ENCODE peak calls at places on chromosome 15, in nine cellular contexts. One of them, this sample, is unnamed.
A peak's percentile ranks its signal among the peaks of the same experiment; 100 is the strongest.

GRCh38 chr15:47620960-47621681 is 96.2 kb upstream of the SEMA6D start:
- DNase-seq in CD4-positive, alpha-beta T cell: no peak
- DNase-seq in RWPE1: peak; percentile 75
- DNase-seq in H9: no peak
- DNase-seq in AG09309: no peak
- DNase-seq in neural crest cell: no peak
- DNase-seq in AG04449: no peak
- DNase-seq in spleen: no peak
- DNase-seq in tibial artery: no peak
- DNase-seq in this sample: no peak

GRCh38 chr15:53625962-53626845 is 133.3 kb downstream of the WDR72 start:
- DNase-seq in CD4-positive, alpha-beta T cell: no peak
- DNase-seq in RWPE1: no peak
- DNase-seq in H9: peak; percentile 39
- DNase-seq in AG09309: no peak
- DNase-seq in neural crest cell: no peak
- DNase-seq in AG04449: no peak
- DNase-seq in spleen: peak; percentile 59
- DNase-seq in tibial artery: no peak
- DNase-seq in this sample: no peak

GRCh38 chr15:29568840-29569532 is 253.3 kb downstream of the TJP1 start:
- DNase-seq in CD4-positive, alpha-beta T cell: no peak
- DNase-seq in RWPE1: peak; percentile 71
- DNase-seq in H9: peak; percentile 55
- DNase-seq in AG09309: no peak
- DNase-seq in neural crest cell: no peak
- DNase-seq in AG04449: no peak
- DNase-seq in spleen: no peak
- DNase-seq in tibial artery: no peak
- DNase-seq in this sample: no peak

GRCh38 chr15:57429098-57429497 is 52.8 kb downstream of the CGNL1 start:
- DNase-seq in CD4-positive, alpha-beta T cell: no peak
- DNase-seq in RWPE1: no peak
- DNase-seq in H9: no peak
- DNase-seq in AG09309: no peak
- DNase-seq in neural crest cell: no peak
- DNase-seq in AG04449: no peak
- DNase-seq in spleen: no peak
- DNase-seq in tibial artery: no peak
- DNase-seq in this sample: no peak

GRCh38 chr15:63145426-63145825 is 11.9 kb downstream of the RPS27L start:
- DNase-seq in CD4-positive, alpha-beta T cell: no peak
- DNase-seq in RWPE1: no peak
- DNase-seq in H9: no peak
- DNase-seq in AG09309: no peak
- DNase-seq in neural crest cell: no peak
- DNase-seq in AG04449: no peak
- DNase-seq in spleen: no peak
- DNase-seq in tibial artery: no peak
- DNase-seq in this sample: no peak

GRCh38 chr15:62099171-62099601 is 32.4 kb downstream of the C2CD4A start:
- DNase-seq in CD4-positive, alpha-beta T cell: no peak
- DNase-seq in RWPE1: no peak
- DNase-seq in H9: no peak
- DNase-seq in AG09309: no peak
- DNase-seq in neural crest cell: no peak
- DNase-seq in AG04449: no peak
- DNase-seq in spleen: no peak
- DNase-seq in tibial artery: no peak
- DNase-seq in this sample: no peak

GRCh38 chr15:100835626-100836025 is 44.0 kb upstream of the ALDH1A3 start:
- DNase-seq in CD4-positive, alpha-beta T cell: no peak
- DNase-seq in RWPE1: no peak
- DNase-seq in H9: no peak
- DNase-seq in AG09309: no peak
- DNase-seq in neural crest cell: no peak
- DNase-seq in AG04449: no peak
- DNase-seq in spleen: no peak
- DNase-seq in tibial artery: no peak
- DNase-seq in this sample: no peak

GRCh38 chr15:22933641-22934061 is 46.5 kb downstream of the CYFIP1 start:
- DNase-seq in CD4-positive, alpha-beta T cell: no peak
- DNase-seq in RWPE1: no peak
- DNase-seq in H9: no peak
- DNase-seq in AG09309: no peak
- DNase-seq in neural crest cell: no peak
- DNase-seq in AG04449: no peak
- DNase-seq in spleen: no peak
- DNase-seq in tibial artery: no peak
- DNase-seq in this sample: no peak

GRCh38 chr15:31483053-31483923 is 156.7 kb downstream of the KLF13 start:
- DNase-seq in CD4-positive, alpha-beta T cell: peak; percentile 65
- DNase-seq in RWPE1: no peak
- DNase-seq in H9: peak; percentile 36
- DNase-seq in AG09309: no peak
- DNase-seq in neural crest cell: no peak
- DNase-seq in AG04449: no peak
- DNase-seq in spleen: peak; percentile 78
- DNase-seq in tibial artery: peak; percentile 61
- DNase-seq in this sample: peak; percentile 64

GRCh38 chr15:85142324-85142723 is 160.7 kb downstream of the PDE8A start:
- DNase-seq in CD4-positive, alpha-beta T cell: no peak
- DNase-seq in RWPE1: peak; percentile 65
- DNase-seq in H9: no peak
- DNase-seq in AG09309: peak; percentile 5
- DNase-seq in neural crest cell: no peak
- DNase-seq in AG04449: no peak
- DNase-seq in spleen: no peak
- DNase-seq in tibial artery: no peak
- DNase-seq in this sample: no peak

GRCh38 chr15:99507732-99508571 is 57.8 kb upstream of the MEF2A start:
- DNase-seq in CD4-positive, alpha-beta T cell: no peak
- DNase-seq in RWPE1: no peak
- DNase-seq in H9: no peak
- DNase-seq in AG09309: no peak
- DNase-seq in neural crest cell: no peak
- DNase-seq in AG04449: no peak
- DNase-seq in spleen: peak; percentile 72
- DNase-seq in tibial artery: peak; percentile 77
- DNase-seq in this sample: no peak

GRCh38 chr15:51134416-51135199 is 39.9 kb upstream of the TNFAIP8L3 start:
- DNase-seq in CD4-positive, alpha-beta T cell: no peak
- DNase-seq in RWPE1: no peak
- DNase-seq in H9: no peak
- DNase-seq in AG09309: no peak
- DNase-seq in neural crest cell: no peak
- DNase-seq in AG04449: no peak
- DNase-seq in spleen: no peak
- DNase-seq in tibial artery: no peak
- DNase-seq in this sample: no peak

GRCh38 chr15:42065008-42065407 is 29.4 kb downstream of the PLA2G4D start:
- DNase-seq in CD4-positive, alpha-beta T cell: no peak
- DNase-seq in RWPE1: no peak
- DNase-seq in H9: no peak
- DNase-seq in AG09309: no peak
- DNase-seq in neural crest cell: peak; percentile 19
- DNase-seq in AG04449: no peak
- DNase-seq in spleen: no peak
- DNase-seq in tibial artery: peak; percentile 41
- DNase-seq in this sample: no peak

GRCh38 chr15:43105077-43105769 is 615 bp downstream of the UBR1 start:
- DNase-seq in CD4-positive, alpha-beta T cell: no peak
- DNase-seq in RWPE1: peak; percentile 40
- DNase-seq in H9: no peak
- DNase-seq in AG09309: no peak
- DNase-seq in neural crest cell: no peak
- DNase-seq in AG04449: no peak
- DNase-seq in spleen: no peak
- DNase-seq in tibial artery: no peak
- DNase-seq in this sample: no peak

GRCh38 chr15:59762558-59762957 is 73.4 kb upstream of the BNIP2 start:
- DNase-seq in CD4-positive, alpha-beta T cell: no peak
- DNase-seq in RWPE1: peak; percentile 13
- DNase-seq in H9: peak; percentile 53
- DNase-seq in AG09309: no peak
- DNase-seq in neural crest cell: no peak
- DNase-seq in AG04449: no peak
- DNase-seq in spleen: no peak
- DNase-seq in tibial artery: no peak
- DNase-seq in this sample: no peak

GRCh38 chr15:59764775-59765174 is 75.7 kb upstream of the BNIP2 start:
- DNase-seq in CD4-positive, alpha-beta T cell: no peak
- DNase-seq in RWPE1: no peak
- DNase-seq in H9: no peak
- DNase-seq in AG09309: no peak
- DNase-seq in neural crest cell: no peak
- DNase-seq in AG04449: no peak
- DNase-seq in spleen: no peak
- DNase-seq in tibial artery: no peak
- DNase-seq in this sample: no peak
- TF ChIP-seq CTCF in CD4-positive, alpha-beta T cell: no peak
- TF ChIP-seq CTCF in RWPE1: no peak
- TF ChIP-seq CTCF in H9: peak; percentile 54
- TF ChIP-seq CTCF in AG09309: no peak
- TF ChIP-seq CTCF in neural crest cell: no peak
- TF ChIP-seq CTCF in AG04449: no peak
- TF ChIP-seq CTCF in spleen: no peak
- TF ChIP-seq CTCF in tibial artery: no peak
- TF ChIP-seq CTCF in this sample: no peak

DNA sequence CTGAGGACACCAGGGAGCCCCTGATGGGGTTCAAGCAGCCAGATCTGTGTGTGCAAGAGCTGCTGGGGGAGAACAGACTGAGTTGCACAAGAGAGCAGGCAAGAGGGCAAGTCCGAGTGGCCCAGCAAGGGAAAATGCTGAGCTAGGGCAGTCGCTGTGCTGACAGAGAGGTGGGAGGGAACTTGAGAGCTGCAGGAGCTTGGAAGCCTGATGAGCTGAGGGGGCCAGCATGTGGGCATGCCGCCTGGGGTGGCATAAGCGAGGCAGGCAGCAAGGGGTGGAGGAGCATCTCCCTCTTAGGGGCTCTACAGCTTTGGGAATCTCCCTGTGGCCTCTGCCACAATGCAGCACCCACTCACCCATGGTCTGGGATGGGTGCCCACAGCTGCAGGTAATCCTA is 4.7 kb upstream of the CORO2B start:
- DNase-seq in CD4-positive, alpha-beta T cell: no peak
- DNase-seq in RWPE1: no peak
- DNase-seq in H9: no peak
- DNase-seq in AG09309: no peak
- DNase-seq in neural crest cell: no peak
- DNase-seq in AG04449: no peak
- DNase-seq in spleen: peak; percentile 52
- DNase-seq in tibial artery: peak; percentile 41
- DNase-seq in this sample: no peak
- TF ChIP-seq CTCF in CD4-positive, alpha-beta T cell: no peak
- TF ChIP-seq CTCF in RWPE1: no peak
- TF ChIP-seq CTCF in H9: no peak
- TF ChIP-seq CTCF in AG09309: no peak
- TF ChIP-seq CTCF in neural crest cell: no peak
- TF ChIP-seq CTCF in AG04449: no peak
- TF ChIP-seq CTCF in spleen: no peak
- TF ChIP-seq CTCF in tibial artery: no peak
- TF ChIP-seq CTCF in this sample: no peak

GRCh38 chr15:40087095-40087805 is 21.4 kb downstream of the BMF start:
- DNase-seq in CD4-positive, alpha-beta T cell: no peak
- DNase-seq in RWPE1: no peak
- DNase-seq in H9: no peak
- DNase-seq in AG09309: no peak
- DNase-seq in neural crest cell: no peak
- DNase-seq in AG04449: no peak
- DNase-seq in spleen: peak; percentile 37
- DNase-seq in tibial artery: peak; percentile 40
- DNase-seq in this sample: peak; percentile 26

GRCh38 chr15:40082195-40082868 is 26.3 kb downstream of the BMF start:
- DNase-seq in CD4-positive, alpha-beta T cell: no peak
- DNase-seq in RWPE1: no peak
- DNase-seq in H9: no peak
- DNase-seq in AG09309: no peak
- DNase-seq in neural crest cell: no peak
- DNase-seq in AG04449: no peak
- DNase-seq in spleen: peak; percentile 85
- DNase-seq in tibial artery: no peak
- DNase-seq in this sample: no peak

GRCh38 chr15:40083756-40084101 is 24.9 kb downstream of the BMF start:
- DNase-seq in CD4-positive, alpha-beta T cell: no peak
- DNase-seq in RWPE1: no peak
- DNase-seq in H9: no peak
- DNase-seq in AG09309: no peak
- DNase-seq in neural crest cell: no peak
- DNase-seq in AG04449: no peak
- DNase-seq in spleen: no peak
- DNase-seq in tibial artery: no peak
- DNase-seq in this sample: no peak

GRCh38 chr15:40085225-40085624 is 23.5 kb downstream of the BMF start:
- DNase-seq in CD4-positive, alpha-beta T cell: no peak
- DNase-seq in RWPE1: no peak
- DNase-seq in H9: no peak
- DNase-seq in AG09309: no peak
- DNase-seq in neural crest cell: no peak
- DNase-seq in AG04449: no peak
- DNase-seq in spleen: peak; percentile 49
- DNase-seq in tibial artery: no peak
- DNase-seq in this sample: no peak

DNA sequence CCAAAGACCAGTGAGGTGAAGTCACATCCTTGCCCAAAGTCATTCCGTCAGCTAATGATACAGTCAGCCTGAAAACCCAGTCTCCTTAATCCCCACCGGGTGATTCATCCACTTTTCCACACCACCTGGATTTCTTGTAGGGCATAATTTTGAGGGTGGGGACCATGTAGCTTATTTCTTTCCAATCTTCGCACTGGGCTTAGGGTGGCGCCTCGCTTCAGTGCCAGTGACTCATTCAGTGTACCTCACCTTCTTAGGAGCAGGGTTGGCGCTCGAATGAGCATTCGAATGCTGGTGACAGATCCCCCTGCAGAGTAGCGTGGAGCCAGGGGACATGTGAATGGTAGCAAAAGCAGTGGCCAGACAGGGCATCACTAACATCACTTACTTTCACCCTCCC is 24.0 kb downstream of the BMF start:
- DNase-seq in CD4-positive, alpha-beta T cell: no peak
- DNase-seq in RWPE1: peak; percentile 80
- DNase-seq in H9: no peak
- DNase-seq in AG09309: no peak
- DNase-seq in neural crest cell: no peak
- DNase-seq in AG04449: no peak
- DNase-seq in spleen: peak; percentile 40
- DNase-seq in tibial artery: no peak
- DNase-seq in this sample: peak; percentile 19
- TF ChIP-seq CTCF in CD4-positive, alpha-beta T cell: no peak
- TF ChIP-seq CTCF in RWPE1: no peak
- TF ChIP-seq CTCF in H9: no peak
- TF ChIP-seq CTCF in AG09309: no peak
- TF ChIP-seq CTCF in neural crest cell: no peak
- TF ChIP-seq CTCF in AG04449: no peak
- TF ChIP-seq CTCF in spleen: no peak
- TF ChIP-seq CTCF in tibial artery: no peak
- TF ChIP-seq CTCF in this sample: no peak

DNA sequence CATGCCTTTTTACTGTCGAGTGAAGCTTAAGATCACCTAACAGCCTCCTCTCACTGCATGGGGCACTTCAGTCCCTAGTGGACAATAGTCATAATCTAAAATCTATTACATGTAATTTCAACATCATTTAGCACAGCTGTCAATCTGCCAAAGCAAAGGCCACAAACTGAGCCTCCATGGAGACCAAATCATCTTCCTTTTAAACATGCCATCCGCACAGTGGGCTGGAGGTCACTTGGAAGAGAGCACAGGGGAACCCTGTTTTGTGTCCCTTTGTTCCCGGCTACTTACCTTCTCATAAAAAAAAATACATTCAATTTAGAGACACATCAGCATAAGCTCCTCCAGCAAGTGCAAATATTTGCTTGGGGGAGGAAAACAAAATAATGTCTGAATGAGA is 167.3 kb downstream of the SQOR start:
- DNase-seq in CD4-positive, alpha-beta T cell: no peak
- DNase-seq in RWPE1: no peak
- DNase-seq in H9: no peak
- DNase-seq in AG09309: no peak
- DNase-seq in neural crest cell: no peak
- DNase-seq in AG04449: no peak
- DNase-seq in spleen: no peak
- DNase-seq in tibial artery: no peak
- DNase-seq in this sample: no peak
- TF ChIP-seq CTCF in CD4-positive, alpha-beta T cell: no peak
- TF ChIP-seq CTCF in RWPE1: no peak
- TF ChIP-seq CTCF in H9: no peak
- TF ChIP-seq CTCF in AG09309: no peak
- TF ChIP-seq CTCF in neural crest cell: no peak
- TF ChIP-seq CTCF in AG04449: no peak
- TF ChIP-seq CTCF in spleen: no peak
- TF ChIP-seq CTCF in tibial artery: no peak
- TF ChIP-seq CTCF in this sample: no peak